ENCODE peak calls at places on chromosomes 5 and 9, in five cellular contexts. D, N, A, V and U are unnamed samples.

GRCh38 chr5:134543820-134544692 is 18.6 kb downstream of the JADE2 start:
- DNase-seq in N (no peak), D (no peak), V (no peak), A (no peak), U (no peak)

GRCh38 chr9:120702075-120702474 is 12.2 kb downstream of the MEGF9 start:
- DNase-seq in D (no peak), V (no peak), N (no peak), A (peak; percentile 43), U (peak; percentile 22)

GRCh38 chr9:133112361-133113026 is 8.5 kb downstream of the RALGDS start:
- DNase-seq in D (no peak), A (no peak), V (no peak), N (no peak), U (peak; percentile 46)

GRCh38 chr9:86946712-86947145 is 577 bp downstream of the GAS1 start:
- DNase-seq in A (peak; percentile 66), N (no peak), V (no peak), D (peak; percentile 48), U (peak; percentile 53)

GRCh38 chr9:104911029-104911607 is 16.8 kb downstream of the ABCA1 start:
- DNase-seq in V (no peak), D (no peak), N (no peak), A (no peak), U (no peak)

GRCh38 chr9:99594056-99594780 is 227.5 kb upstream of the NR4A3 start:
- DNase-seq in V (no peak), A (no peak), N (no peak), D (no peak), U (peak; percentile 78)

GRCh38 chr5:2887401-2888348 is 136.2 kb upstream of the IRX2 start:
- DNase-seq in V (no peak), N (no peak), D (peak; percentile 21), A (no peak), U (no peak)

GRCh38 chr5:85132269-85132668 is 747.6 kb upstream of the EDIL3 start:
- DNase-seq in D (no peak), A (peak; percentile 56), V (no peak), N (no peak), U (peak; percentile 2)

GRCh38 chr9:79256691-79257213 is 315.0 kb upstream of the TLE4 start:
- DNase-seq in V (no peak), A (peak; percentile 17), D (no peak), N (peak; percentile 55), U (no peak)

GRCh38 chr9:69535911-69536310 is 136.3 kb downstream of the APBA1 start:
- DNase-seq in N (no peak), A (no peak), D (no peak), V (no peak), U (no peak)

GRCh38 chr5:76709762-76710161 is 6.2 kb upstream of the F2R start:
- DNase-seq in V (no peak), N (no peak), D (no peak), A (peak; percentile 60), U (no peak)

GRCh38 chr9:135030711-135031245 is 56.7 kb upstream of the OLFM1 start:
- DNase-seq in V (no peak), D (no peak), N (no peak), A (no peak), U (no peak)

GRCh38 chr5:62496876-62497275 is 81.7 kb upstream of the LRRC70 start:
- DNase-seq in N (no peak), D (no peak), A (no peak), V (no peak), U (no peak)

GRCh38 chr9:109733690-109734089 is 46.3 kb upstream of the PALM2AKAP2 start:
- DNase-seq in V (no peak), N (no peak), D (no peak), A (peak; percentile 75), U (peak; percentile 57)

GRCh38 chr9:97473717-97474116 is 27.7 kb upstream of the TMOD1 start:
- DNase-seq in D (no peak), V (no peak), N (no peak), A (no peak), U (peak; percentile 42)

DNA sequence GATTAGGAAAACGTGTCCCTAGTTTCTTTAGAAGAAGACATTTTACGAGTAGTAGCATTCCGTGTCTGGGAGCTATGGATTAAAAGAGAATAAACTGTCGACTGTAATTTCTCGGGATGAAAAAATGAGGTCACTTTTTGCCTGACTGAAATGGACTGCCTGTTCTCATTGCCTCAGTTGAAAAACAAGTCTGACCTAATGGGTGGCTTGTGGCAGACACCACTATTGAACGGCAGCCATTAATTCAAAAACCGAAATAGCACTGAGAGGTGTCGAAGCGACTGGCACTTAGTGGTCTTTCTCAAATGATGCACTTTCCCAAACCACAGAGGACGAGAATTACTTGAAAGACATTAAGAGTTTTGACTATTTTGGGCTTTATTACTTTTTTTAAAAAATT is 35.4 kb downstream of the OSTF1 start:
- DNase-seq in N (no peak), D (no peak), A (no peak), V (no peak), U (no peak)
- H2BK12ac ChIP-seq in N (no peak overlapping the region), D (no peak overlapping the region), A (no peak overlapping the region), V (no peak overlapping the region), U (no peak overlapping the region)

GRCh38 chr5:96721351-96721970 is 59.3 kb downstream of the CAST start:
- DNase-seq in D (no peak), V (no peak), N (no peak), A (peak; percentile 69), U (no peak)

GRCh38 chr5:96725257-96725656 is 63.1 kb downstream of the CAST start:
- DNase-seq in N (no peak), A (no peak), V (no peak), D (no peak), U (no peak)

GRCh38 chr5:96729156-96729555 is 67.0 kb downstream of the CAST start:
- DNase-seq in D (no peak), A (no peak), N (no peak), V (no peak), U (no peak)

GRCh38 chr5:96726802-96727201 is 64.6 kb downstream of the CAST start:
- DNase-seq in D (no peak), V (no peak), N (no peak), A (no peak), U (no peak)
- H3K23ac ChIP-seq in D (no peak overlapping the region), V (no peak overlapping the region), N (no peak overlapping the region), A (no peak overlapping the region), U (no peak overlapping the region)

DNA sequence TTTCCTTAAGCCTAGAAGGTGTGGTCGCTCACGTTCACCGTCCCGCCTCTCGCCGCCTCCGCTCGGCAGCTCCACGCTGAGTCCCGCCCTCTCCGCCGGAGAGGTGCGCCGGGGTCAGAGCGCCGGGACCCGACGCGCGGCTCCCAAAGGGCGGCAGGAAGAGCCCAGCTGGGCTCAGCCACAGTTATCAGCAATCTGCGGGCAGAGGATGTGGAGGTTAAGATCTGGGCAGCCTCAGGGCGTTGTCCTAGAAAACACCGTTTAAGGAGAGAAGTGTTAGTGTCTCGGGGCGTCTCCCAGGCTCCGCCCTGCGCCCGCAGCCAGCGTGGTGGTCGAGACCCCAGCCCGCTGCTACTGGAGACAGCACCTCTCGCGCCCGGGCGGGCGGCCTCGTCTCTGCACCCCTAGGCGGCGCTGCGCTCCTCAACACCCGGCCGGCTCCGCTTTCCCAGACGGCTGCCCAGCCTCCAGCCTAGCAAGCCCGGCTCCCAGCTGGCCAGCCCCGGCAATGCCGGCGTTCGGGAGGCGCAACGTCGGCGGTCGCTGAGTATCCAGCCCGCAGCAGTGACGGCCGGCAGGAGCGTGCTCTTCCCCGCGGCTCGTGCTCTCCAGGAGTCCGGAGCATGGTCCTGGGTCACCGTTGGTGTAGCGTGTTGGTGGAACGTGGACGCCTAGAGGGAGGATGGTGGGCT is at the start of gene PCDHAC1:
- DNase-seq in N (peak; percentile 92), A (peak; percentile 90), V (peak; percentile 81), D (peak; percentile 95), U (peak; percentile 5)
- H3K9ac ChIP-seq in N (peak within 1 kb of the TSS; percentile 98), A (peak within 1 kb of the TSS; percentile 36), V (peak within 1 kb of the TSS; percentile 58), D (peak within 1 kb of the TSS; percentile 60), U (peak within 1 kb of the TSS; percentile 71)

GRCh38 chr5:98510111-98510510 is 263.4 kb upstream of the RGMB start:
- DNase-seq in V (no peak), A (peak; percentile 6), N (no peak), D (no peak), U (no peak)
- H2BK12ac ChIP-seq in V (peak overlapping the region; percentile 69), A (peak overlapping the region; percentile 32), N (no peak overlapping the region), D (no peak overlapping the region), U (no peak overlapping the region)

DNA sequence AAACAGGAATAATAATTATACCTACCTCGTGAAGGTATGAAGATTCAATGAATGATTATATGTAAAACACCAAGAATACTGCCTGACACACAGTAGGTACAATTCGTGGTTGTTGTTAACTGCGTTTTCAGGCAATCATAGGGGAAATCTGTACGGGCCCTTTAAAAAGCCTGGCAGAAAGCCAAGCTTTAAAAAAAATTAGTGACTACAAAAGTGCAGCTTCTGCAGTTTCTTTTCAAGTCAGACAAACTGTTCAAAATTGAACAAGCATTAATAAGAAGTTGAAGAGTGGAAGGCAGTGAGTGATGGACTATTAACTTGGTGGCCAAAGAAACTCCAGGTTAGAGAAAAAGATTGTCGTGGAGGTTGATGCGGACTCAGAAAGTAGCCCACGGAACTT is 85.9 kb upstream of the TRIO start:
- DNase-seq in V (no peak), D (no peak), N (no peak), A (no peak), U (no peak)
- H3K23ac ChIP-seq in V (no peak overlapping the region), D (no peak overlapping the region), N (no peak overlapping the region), A (no peak overlapping the region), U (no peak overlapping the region)

DNA sequence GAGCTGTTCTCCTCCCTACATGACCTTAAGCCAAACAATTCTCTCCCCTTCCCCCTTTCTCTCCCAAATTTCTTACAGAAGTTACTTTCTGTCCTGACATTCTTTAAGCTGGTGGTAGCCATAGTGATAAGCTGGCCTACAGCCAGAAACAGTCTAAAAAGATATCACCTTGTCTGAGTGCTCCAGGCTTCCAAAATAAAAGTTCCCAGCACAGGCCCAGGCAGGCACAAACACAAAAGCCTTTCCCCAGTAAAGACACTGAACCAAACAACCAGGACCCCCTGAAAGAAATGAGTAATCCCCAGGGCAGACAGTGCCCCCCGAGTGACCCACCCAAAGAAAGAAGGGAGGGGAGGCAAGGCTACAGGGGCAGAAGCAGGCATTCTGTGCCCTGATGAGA is 19.2 kb downstream of the SIL1 start:
- DNase-seq in A (no peak), V (no peak), D (no peak), N (peak; percentile 20), U (peak; percentile 51)
- H3K9ac ChIP-seq in A (peak overlapping the region; percentile 53), V (no peak overlapping the region), D (no peak overlapping the region), N (no peak overlapping the region), U (no peak overlapping the region)

DNA sequence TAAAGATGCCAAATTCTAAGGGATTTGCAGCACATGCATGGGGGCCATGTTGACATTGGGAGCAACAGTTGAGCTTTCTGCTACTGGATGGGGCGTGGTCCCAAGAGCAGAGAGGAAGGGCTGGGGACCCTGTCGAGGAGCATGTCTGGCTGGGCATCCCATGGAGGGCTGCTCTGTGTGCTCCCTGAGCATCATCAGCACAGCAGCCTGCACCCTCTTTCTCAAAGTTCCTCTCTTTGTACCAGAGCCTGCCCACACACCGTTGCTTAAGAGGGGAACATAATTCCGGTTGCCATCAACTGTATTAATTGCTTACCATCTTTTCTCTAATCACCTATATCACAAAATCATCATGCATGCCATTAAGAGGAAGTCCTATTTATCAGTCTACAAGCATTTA is 55.2 kb upstream of the DIRAS2 start:
- DNase-seq in D (no peak), A (no peak), V (no peak), N (no peak), U (no peak)
- H2BK12ac ChIP-seq in D (no peak overlapping the region), A (no peak overlapping the region), V (no peak overlapping the region), N (no peak overlapping the region), U (no peak overlapping the region)